ENCODE peak calls at places on chromosomes 7 and 10, in six cellular contexts. L, P, V, Q, S and W are unnamed samples.

GRCh38 chr10:90723416-90724068 is 134.3 kb downstream of the HTR7 start:
- DNase-seq in P (no peak), S (no peak), L (no peak), V (no peak), Q (no peak), W (no peak)

GRCh38 chr7:127862540-127862939 is 168.7 kb downstream of the LRRC4 start:
- DNase-seq in P (no peak), V (no peak), Q (no peak), S (no peak), L (no peak), W (no peak)

GRCh38 chr7:104231054-104232046 is 23.5 kb upstream of the ORC5 start:
- DNase-seq in S (peak), Q (no peak), P (no peak), L (peak), V (peak), W (peak)

GRCh38 chr10:47013469-47014169 is 102.4 kb downstream of the PTPN20 start:
- DNase-seq in S (no peak), Q (peak), V (no peak), P (no peak), L (peak), W (no peak)

GRCh38 chr7:100673942-100674431 is 447 bp downstream of the GNB2 start:
- DNase-seq in V (peak), P (no peak), S (peak), Q (no peak), L (peak), W (no peak)

GRCh38 chr7:129072410-129073063 is 17.6 kb upstream of the TNPO3 start:
- DNase-seq in Q (no peak), S (no peak), L (no peak), V (no peak), P (no peak), W (no peak)

GRCh38 chr7:27154901-27155815 is 1.3 kb downstream of the HOXA7 start:
- DNase-seq in S (no peak), L (no peak), V (peak), Q (peak), P (no peak), W (peak)

GRCh38 chr7:91681718-91682117 is 198.8 kb downstream of the MTERF1 start:
- DNase-seq in S (no peak), Q (no peak), P (no peak), V (no peak), L (no peak), W (no peak)

GRCh38 chr10:80136134-80136571 is 3.6 kb downstream of the PLAC9 start:
- DNase-seq in S (no peak), L (no peak), Q (no peak), P (no peak), V (no peak), W (no peak)

GRCh38 chr10:123751340-123751739 is 85.2 kb downstream of the GPR26 start:
- DNase-seq in L (no peak), S (no peak), Q (no peak), P (no peak), V (no peak), W (no peak)

GRCh38 chr7:29877196-29877595 is 70.9 kb downstream of the WIPF3 start:
- DNase-seq in V (no peak), P (no peak), S (no peak), L (no peak), Q (no peak), W (no peak)

GRCh38 chr10:70656489-70656888 is 15.8 kb upstream of the ADAMTS14 start:
- DNase-seq in Q (no peak), L (peak), V (no peak), P (no peak), S (peak), W (no peak)

GRCh38 chr7:45894665-45895062 is 6.4 kb downstream of the IGFBP1 start:
- DNase-seq in Q (no peak), V (no peak), L (no peak), P (no peak), S (no peak), W (no peak)

GRCh38 chr10:69397972-69398371 is 18.7 kb downstream of the TACR2 start:
- DNase-seq in P (no peak), Q (no peak), V (no peak), L (no peak), S (no peak), W (no peak)

GRCh38 chr10:110912374-110912773 is 6.6 kb downstream of the BBIP1 start:
- DNase-seq in Q (no peak), L (no peak), S (no peak), V (no peak), P (no peak), W (no peak)

GRCh38 chr10:120571256-120571655 is 114.2 kb downstream of the PLPP4 start:
- DNase-seq in S (no peak), L (no peak), P (no peak), V (no peak), Q (no peak), W (no peak)

GRCh38 chr7:157339777-157340677 is 3.2 kb downstream of the DNAJB6 start:
- DNase-seq in S (no peak), L (peak), Q (peak), P (no peak), V (peak), W (peak)

GRCh38 chr10:72295330-72295910 is 21.7 kb downstream of the DDIT4 start:
- DNase-seq in L (no peak), Q (no peak), V (no peak), P (no peak), S (no peak), W (no peak)

GRCh38 chr7:99919814-99920618 is 686 bp upstream of the TRIM4 start:
- DNase-seq in L (no peak), P (no peak), S (no peak), V (no peak), Q (no peak), W (no peak)

GRCh38 chr7:91264924-91265681 is 870 bp downstream of the FZD1 start:
- DNase-seq in Q (peak), S (peak), L (peak), P (no peak), V (peak), W (peak)

GRCh38 chr7:562789-563628 is 43.4 kb upstream of the PDGFA start:
- DNase-seq in L (no peak), P (no peak), S (no peak), V (no peak), Q (no peak), W (no peak)

GRCh38 chr7:116210345-116211005 is at the start of gene TES:
- DNase-seq in P (no peak), V (peak), Q (peak), L (peak), S (peak), W (peak)
- TF ChIP-seq POLR2A in P (peak), V (peak), Q (peak), L (no peak), S (no peak), W (peak)

DNA sequence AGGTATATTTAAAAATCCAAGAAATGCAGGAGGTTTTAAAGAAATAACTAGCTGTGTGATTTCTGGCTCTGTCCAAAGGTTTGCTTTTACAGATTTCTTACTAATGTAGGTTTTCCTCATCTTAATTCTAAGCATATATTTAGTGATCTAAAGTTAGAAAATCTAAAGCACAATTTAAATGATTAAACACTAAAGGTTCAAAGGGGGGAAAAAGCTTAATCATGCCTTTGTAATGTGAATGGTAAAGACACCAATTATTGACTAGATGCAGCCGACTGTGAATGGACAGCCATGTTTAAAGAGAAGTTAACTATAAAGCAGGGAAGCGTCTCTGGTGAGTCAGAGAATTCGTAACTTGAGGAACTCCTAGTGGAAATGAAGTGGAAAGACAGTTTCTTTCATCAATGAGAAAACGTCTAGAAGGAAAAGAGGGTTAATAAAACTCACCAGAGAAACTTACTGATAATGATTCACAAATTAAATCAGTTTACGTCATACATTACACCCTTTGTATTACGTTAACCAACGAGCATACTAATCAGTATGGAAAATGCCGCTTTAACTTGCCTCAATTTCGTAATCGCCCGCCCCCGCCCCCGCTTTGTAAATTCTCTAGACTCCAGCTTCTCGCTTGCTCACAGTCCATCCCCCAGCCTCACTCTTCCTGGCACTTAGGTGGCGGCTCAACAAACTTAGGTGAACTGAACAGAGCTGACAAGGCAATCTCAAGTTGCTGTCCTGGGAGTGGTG is 1.1 kb upstream of the HBP1 start:
- DNase-seq in V (no peak), S (no peak), Q (no peak), L (peak), P (no peak), W (peak)
- TF ChIP-seq POLR2A in V (no peak), S (no peak), Q (no peak), L (peak), P (no peak), W (peak)

GRCh38 chr10:23435378-23435777 is 3.5 kb upstream of the OTUD1 start:
- DNase-seq in Q (no peak), L (no peak), S (no peak), V (no peak), P (no peak), W (no peak)

GRCh38 chr10:23439452-23439919 is 611 bp downstream of the OTUD1 start:
- DNase-seq in Q (peak), V (no peak), L (peak), P (no peak), S (no peak), W (peak)

GRCh38 chr10:23437987-23438546 is 808 bp upstream of the OTUD1 start:
- DNase-seq in L (no peak), V (no peak), S (no peak), P (no peak), Q (no peak), W (no peak)

GRCh38 chr10:23439920-23440875 is 1.3 kb downstream of the OTUD1 start:
- DNase-seq in Q (peak), V (peak), S (peak), L (no peak), P (no peak), W (peak)

DNA sequence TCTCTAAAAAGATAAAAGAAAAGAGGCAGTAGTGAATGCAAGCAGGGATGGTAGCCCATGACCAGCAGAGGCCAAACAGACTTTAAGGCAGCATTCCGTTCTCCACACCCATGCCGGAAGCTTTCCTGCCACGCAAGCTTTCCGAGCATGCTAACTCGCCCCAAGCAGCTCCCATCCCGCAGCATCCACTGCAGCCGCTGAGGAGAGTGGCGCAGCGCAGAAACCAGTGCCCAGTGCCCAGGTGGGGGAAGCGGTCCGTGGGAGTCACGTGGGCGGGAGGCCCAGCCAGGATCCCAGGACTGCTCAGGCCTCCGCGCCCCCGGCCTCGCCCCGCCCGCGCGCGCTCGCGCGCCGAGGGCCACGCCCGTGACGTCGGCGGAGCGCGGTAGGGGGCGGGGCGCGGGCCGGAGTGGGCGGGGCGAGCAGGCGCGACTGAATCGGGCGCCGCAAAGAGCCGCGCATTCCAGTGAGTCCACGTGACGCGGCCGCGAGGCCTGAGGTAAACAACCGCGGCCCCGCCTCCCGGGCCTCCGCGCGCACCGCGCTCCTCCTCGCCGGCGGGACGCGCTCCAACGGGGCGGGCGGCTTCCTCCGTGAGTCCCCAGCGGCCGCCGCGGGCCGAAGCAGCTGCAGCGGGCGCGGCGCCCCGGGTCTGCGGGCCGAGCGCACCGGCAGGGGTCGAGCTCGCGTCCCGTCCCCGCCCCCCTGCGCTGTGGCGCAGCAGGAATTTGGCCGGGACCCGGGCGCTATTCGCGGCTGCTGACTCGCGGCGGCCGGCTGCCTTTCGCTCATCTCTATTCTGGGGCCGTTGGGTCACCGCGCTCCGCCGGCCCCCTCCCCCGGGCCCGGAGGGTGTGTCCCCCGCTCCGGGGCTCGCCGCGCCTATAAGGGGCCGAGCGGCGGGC is at the start of gene OTUD1:
- DNase-seq in V (peak), P (peak), S (peak), Q (peak), L (peak), W (peak)
- TF ChIP-seq POLR2A in V (peak), P (peak), S (no peak), Q (peak), L (peak), W (peak)

GRCh38 chr10:68332259-68333057 is at the start of gene PBLD:
- DNase-seq in V (peak), L (peak), S (peak), P (no peak), Q (peak), W (peak)
- TF ChIP-seq POLR2A in V (peak), L (peak), S (peak), P (no peak), Q (peak), W (peak)

GRCh38 chr7:106653488-106653887 is 7.5 kb downstream of the CCDC71L start:
- DNase-seq in V (no peak), L (no peak), Q (no peak), P (no peak), S (no peak), W (no peak)

GRCh38 chr7:106657085-106657991 is 3.6 kb downstream of the CCDC71L start:
- DNase-seq in Q (no peak), V (no peak), P (no peak), L (no peak), S (no peak), W (no peak)

GRCh38 chr7:106652909-106653308 is 8.0 kb downstream of the CCDC71L start:
- DNase-seq in S (no peak), P (no peak), Q (no peak), L (no peak), V (no peak), W (no peak)

GRCh38 chr7:106658504-106659368 is 2.2 kb downstream of the CCDC71L start:
- DNase-seq in V (no peak), S (no peak), Q (no peak), P (no peak), L (no peak), W (no peak)

DNA sequence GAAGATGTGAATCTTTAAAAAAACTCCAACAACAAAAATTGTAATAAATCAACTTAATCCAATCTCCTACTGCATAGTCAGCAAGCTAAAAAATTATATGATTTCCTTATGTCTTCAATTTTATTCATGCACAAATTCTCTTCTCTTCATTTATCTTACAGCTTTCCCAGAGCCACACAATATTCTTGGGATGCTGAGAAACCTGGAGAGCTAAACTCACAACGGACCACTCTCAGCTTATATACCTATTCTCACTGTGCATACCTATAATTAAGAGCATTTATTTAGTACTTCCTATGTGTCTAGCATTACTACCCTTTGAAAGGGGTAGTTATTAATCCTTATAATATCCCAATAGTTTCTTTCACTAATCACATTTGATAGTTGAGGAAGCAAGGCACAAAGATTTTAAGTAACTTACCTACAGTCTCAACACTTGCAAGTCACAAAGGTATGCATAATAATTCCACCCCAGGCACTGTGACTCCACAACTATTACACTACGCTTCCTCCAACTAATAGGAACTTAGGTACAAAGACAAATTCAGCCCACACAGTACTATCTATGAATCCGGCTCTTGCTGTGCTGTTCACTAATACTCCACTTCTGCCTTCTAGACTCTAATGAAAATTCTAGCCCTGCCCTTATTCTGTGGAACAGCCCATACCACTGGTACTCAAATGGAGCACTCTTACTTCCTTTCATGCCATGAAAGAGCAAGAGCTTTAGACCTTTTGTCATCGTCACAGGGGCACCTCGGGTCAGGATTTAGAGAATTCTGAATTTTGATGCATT is 5.1 kb downstream of the CCDC71L start:
- DNase-seq in S (no peak), Q (no peak), P (no peak), V (no peak), L (no peak), W (no peak)
- TF ChIP-seq POLR2A in S (no peak), Q (no peak), P (no peak), V (no peak), L (no peak), W (no peak)